ENCODE peak calls at places on chromosome 18, in four cellular contexts. S is omental fat pad; F is GM20000; C is activated CD8-positive, alpha-beta memory T cell treated with anti-CD3 and anti-CD28 coated beads for 24 hours. J is an unnamed sample.

GRCh38 chr18:8501044-8501443 is 108.2 kb upstream of the RAB12 start:
- DNase-seq in F (no peak), C (no peak), S (no peak), J (no peak)

GRCh38 chr18:56652802-56653201 is 1.6 kb downstream of the WDR7 start:
- DNase-seq in F (no peak), S (no peak), C (no peak), J (no peak)

GRCh38 chr18:2686349-2686968 is 30.9 kb downstream of the SMCHD1 start:
- DNase-seq in C (no peak), F (no peak), S (no peak), J (no peak)

GRCh38 chr18:48227206-48227605 is 182.0 kb downstream of the ZBTB7C start:
- DNase-seq in F (no peak), S (no peak), C (no peak), J (no peak)

GRCh38 chr18:848062-848795 is 36.2 kb upstream of the YES1 start:
- DNase-seq in F (no peak), S (no peak), C (no peak), J (no peak)

GRCh38 chr18:48855422-48856377 is 95.1 kb downstream of the SMAD7 start:
- DNase-seq in C (no peak), S (no peak), F (no peak), J (no peak)

GRCh38 chr18:49225160-49225559 is 235.3 kb downstream of the DYM start:
- DNase-seq in S (no peak), C (no peak), F (no peak), J (no peak)

GRCh38 chr18:69935319-69936190 is 12.1 kb downstream of the CD226 start:
- DNase-seq in F (peak), S (no peak), C (peak), J (no peak)

GRCh38 chr18:79753391-79753851 is 44.3 kb upstream of the KCNG2 start:
- DNase-seq in S (no peak), F (no peak), C (no peak), J (no peak)

GRCh38 chr18:39414009-39414700 is 1848.6 kb upstream of the CELF4 start:
- DNase-seq in C (no peak), S (no peak), F (no peak), J (no peak)

GRCh38 chr18:78221496-78221895 is 758.1 kb upstream of the SALL3 start:
- DNase-seq in F (no peak), C (no peak), S (no peak), J (no peak)

J was measured in GM13976.